ENCODE peak calls at places on chromosome 15, in seven cellular contexts. X is HL-60, L is endothelial cell, T is NCI-H345, H is MM.1S, E is cerebellum, Q is skeletal muscle cell. O is an unnamed sample.

GRCh38 chr15:58865420-58865880 is 68.0 kb downstream of the SLTM start:
- DNase-seq in X (no peak), L (no peak), T (no peak), H (no peak), E (peak), Q (no peak), O (no peak)

GRCh38 chr15:83065431-83065830 is 1.6 kb downstream of the BTBD1 start:
- DNase-seq in X (no peak), L (no peak), T (no peak), H (no peak), E (no peak), Q (no peak), O (no peak)

GRCh38 chr15:43204016-43204901 is 16.6 kb downstream of the EPB42 start:
- DNase-seq in X (peak), L (peak), T (peak), H (peak), E (no peak), Q (no peak), O (peak)

GRCh38 chr15:62883938-62884479 is 158.5 kb upstream of the TPM1 start:
- DNase-seq in X (no peak), L (no peak), T (no peak), H (no peak), E (no peak), Q (no peak), O (peak)

GRCh38 chr15:75732206-75732808 is 19.7 kb upstream of the CSPG4 start:
- DNase-seq in X (no peak), L (no peak), T (no peak), H (no peak), E (no peak), Q (no peak), O (no peak)

GRCh38 chr15:73564255-73564654 is 68.9 kb downstream of the NPTN start:
- DNase-seq in X (peak), L (no peak), T (no peak), H (no peak), E (peak), Q (peak), O (no peak)

GRCh38 chr15:39270221-39270835 is 310.6 kb upstream of the THBS1 start:
- DNase-seq in X (no peak), L (no peak), T (peak), H (no peak), E (no peak), Q (no peak), O (no peak)

GRCh38 chr15:60957111-60957510 is 272.0 kb downstream of the RORA start:
- DNase-seq in X (no peak), L (no peak), T (peak), H (no peak), E (no peak), Q (no peak), O (no peak)

GRCh38 chr15:89812126-89812846 is 2.4 kb downstream of the ANPEP start:
- DNase-seq in X (peak), L (no peak), T (no peak), H (no peak), E (no peak), Q (no peak), O (no peak)

GRCh38 chr15:30953183-30953582 is 38.2 kb downstream of the MTMR10 start:
- DNase-seq in X (no peak), L (no peak), T (no peak), H (no peak), E (no peak), Q (no peak), O (no peak)

GRCh38 chr15:99453646-99454045 is 112.1 kb upstream of the MEF2A start:
- DNase-seq in X (no peak), L (no peak), T (no peak), H (no peak), E (no peak), Q (no peak), O (no peak)

GRCh38 chr15:67174864-67175573 is 79.4 kb downstream of the AAGAB start:
- DNase-seq in X (no peak), L (no peak), T (no peak), H (no peak), E (no peak), Q (no peak), O (no peak)

GRCh38 chr15:57923311-57923710 is 142.2 kb downstream of the ALDH1A2 start:
- DNase-seq in X (no peak), L (no peak), T (no peak), H (no peak), E (no peak), Q (peak), O (no peak)

GRCh38 chr15:80769471-80770355 is 9.5 kb upstream of the CEMIP start:
- DNase-seq in X (no peak), L (no peak), T (no peak), H (no peak), E (no peak), Q (no peak), O (no peak)

GRCh38 chr15:69715205-69715604 is 262.6 kb downstream of the RPLP1 start:
- DNase-seq in X (no peak), L (no peak), T (no peak), H (no peak), E (no peak), Q (no peak), O (no peak)

GRCh38 chr15:67383903-67384302 is 129.3 kb downstream of the IQCH start:
- DNase-seq in X (no peak), L (no peak), T (no peak), H (no peak), E (no peak), Q (no peak), O (no peak)

GRCh38 chr15:94098877-94099606 is 132.3 kb upstream of the MCTP2 start:
- DNase-seq in X (no peak), L (no peak), T (no peak), H (no peak), E (no peak), Q (no peak), O (no peak)